ENCODE peak calls at places on chromosomes 16 and 17, in six cellular contexts. One of them, this sample, is unnamed.

GRCh38 chr17:67659028-67659427 is 58.7 kb upstream of the NOL11 start:
- DNase-seq in ascending aorta: no peak
- DNase-seq in heart right ventricle: no peak
- DNase-seq in HFF-Myc: no peak
- DNase-seq in Panc1: no peak
- DNase-seq in fibroblast of the aortic adventitia: no peak
- DNase-seq in this sample: no peak

GRCh38 chr17:28031174-28031573 is 11.3 kb upstream of the NLK start:
- DNase-seq in ascending aorta: no peak
- DNase-seq in heart right ventricle: no peak
- DNase-seq in HFF-Myc: no peak
- DNase-seq in Panc1: no peak
- DNase-seq in fibroblast of the aortic adventitia: no peak
- DNase-seq in this sample: no peak

GRCh38 chr17:73647767-73648542 is 3.7 kb upstream of the SDK2 start:
- DNase-seq in ascending aorta: no peak
- DNase-seq in heart right ventricle: no peak
- DNase-seq in HFF-Myc: no peak
- DNase-seq in Panc1: no peak
- DNase-seq in fibroblast of the aortic adventitia: no peak
- DNase-seq in this sample: no peak

GRCh38 chr16:11409398-11409797 is 64.1 kb downstream of the RMI2 start:
- DNase-seq in ascending aorta: no peak
- DNase-seq in heart right ventricle: no peak
- DNase-seq in HFF-Myc: peak
- DNase-seq in Panc1: no peak
- DNase-seq in fibroblast of the aortic adventitia: peak
- DNase-seq in this sample: no peak

GRCh38 chr17:1104222-1104621 is 75.6 kb downstream of the ABR start:
- DNase-seq in ascending aorta: no peak
- DNase-seq in heart right ventricle: peak
- DNase-seq in HFF-Myc: no peak
- DNase-seq in Panc1: no peak
- DNase-seq in fibroblast of the aortic adventitia: no peak
- DNase-seq in this sample: no peak

GRCh38 chr17:76235883-76236282 is 4.4 kb downstream of the RNF157 start:
- DNase-seq in ascending aorta: no peak
- DNase-seq in heart right ventricle: no peak
- DNase-seq in HFF-Myc: no peak
- DNase-seq in Panc1: no peak
- DNase-seq in fibroblast of the aortic adventitia: no peak
- DNase-seq in this sample: no peak

GRCh38 chr16:3101841-3102470 is 2.9 kb upstream of the ZSCAN10 start:
- DNase-seq in ascending aorta: no peak
- DNase-seq in heart right ventricle: peak
- DNase-seq in HFF-Myc: no peak
- DNase-seq in Panc1: no peak
- DNase-seq in fibroblast of the aortic adventitia: no peak
- DNase-seq in this sample: no peak

GRCh38 chr17:74854792-74855191 is 4.9 kb downstream of the GRIN2C start:
- DNase-seq in ascending aorta: no peak
- DNase-seq in heart right ventricle: no peak
- DNase-seq in HFF-Myc: no peak
- DNase-seq in Panc1: no peak
- DNase-seq in fibroblast of the aortic adventitia: no peak
- DNase-seq in this sample: no peak

GRCh38 chr17:57987582-57988300 is at the start of gene VEZF1:
- DNase-seq in ascending aorta: no peak
- DNase-seq in heart right ventricle: peak
- DNase-seq in HFF-Myc: no peak
- DNase-seq in Panc1: no peak
- DNase-seq in fibroblast of the aortic adventitia: peak
- DNase-seq in this sample: no peak

GRCh38 chr17:21167303-21167702 is 40.5 kb downstream of the DHRS7B start:
- DNase-seq in ascending aorta: no peak
- DNase-seq in heart right ventricle: no peak
- DNase-seq in HFF-Myc: no peak
- DNase-seq in Panc1: no peak
- DNase-seq in fibroblast of the aortic adventitia: peak
- DNase-seq in this sample: no peak

GRCh38 chr17:13888043-13888442 is 181.3 kb upstream of the COX10 start:
- DNase-seq in ascending aorta: no peak
- DNase-seq in heart right ventricle: peak
- DNase-seq in HFF-Myc: peak
- DNase-seq in Panc1: no peak
- DNase-seq in fibroblast of the aortic adventitia: peak
- DNase-seq in this sample: peak

GRCh38 chr16:19783363-19783762 is 65.3 kb downstream of the IQCK start:
- DNase-seq in ascending aorta: no peak
- DNase-seq in heart right ventricle: no peak
- DNase-seq in HFF-Myc: no peak
- DNase-seq in Panc1: no peak
- DNase-seq in fibroblast of the aortic adventitia: peak
- DNase-seq in this sample: no peak

GRCh38 chr17:78899361-78900260 is 3.4 kb downstream of the CEP295NL start:
- DNase-seq in ascending aorta: no peak
- DNase-seq in heart right ventricle: peak
- DNase-seq in HFF-Myc: no peak
- DNase-seq in Panc1: no peak
- DNase-seq in fibroblast of the aortic adventitia: peak
- DNase-seq in this sample: no peak

GRCh38 chr16:22948058-22948602 is 134.2 kb downstream of the HS3ST2 start:
- DNase-seq in ascending aorta: no peak
- DNase-seq in heart right ventricle: no peak
- DNase-seq in HFF-Myc: no peak
- DNase-seq in Panc1: no peak
- DNase-seq in fibroblast of the aortic adventitia: peak
- DNase-seq in this sample: no peak

GRCh38 chr16:82660078-82660645 is 33.4 kb downstream of the CDH13 start:
- DNase-seq in ascending aorta: no peak
- DNase-seq in heart right ventricle: no peak
- DNase-seq in HFF-Myc: no peak
- DNase-seq in Panc1: no peak
- DNase-seq in fibroblast of the aortic adventitia: peak
- DNase-seq in this sample: peak

GRCh38 chr16:31451681-31452351 is 7.5 kb upstream of the ARMC5 start:
- DNase-seq in ascending aorta: no peak
- DNase-seq in heart right ventricle: peak
- DNase-seq in HFF-Myc: no peak
- DNase-seq in Panc1: no peak
- DNase-seq in fibroblast of the aortic adventitia: peak
- DNase-seq in this sample: no peak

GRCh38 chr17:77493901-77494663 is 353.3 kb downstream of the SEC14L1 start:
- DNase-seq in ascending aorta: no peak
- DNase-seq in heart right ventricle: no peak
- DNase-seq in HFF-Myc: no peak
- DNase-seq in Panc1: no peak
- DNase-seq in fibroblast of the aortic adventitia: no peak
- DNase-seq in this sample: no peak

GRCh38 chr16:50879873-50880695 is 138.2 kb downstream of the CYLD start:
- DNase-seq in ascending aorta: no peak
- DNase-seq in heart right ventricle: no peak
- DNase-seq in HFF-Myc: no peak
- DNase-seq in Panc1: no peak
- DNase-seq in fibroblast of the aortic adventitia: no peak
- DNase-seq in this sample: no peak

GRCh38 chr17:2335726-2336214 is 487 bp downstream of the TSR1 start:
- DNase-seq in ascending aorta: no peak
- DNase-seq in heart right ventricle: no peak
- DNase-seq in HFF-Myc: no peak
- DNase-seq in Panc1: no peak
- DNase-seq in fibroblast of the aortic adventitia: no peak
- DNase-seq in this sample: no peak

GRCh38 chr17:17836818-17837379 is at the start of gene SREBF1:
- DNase-seq in ascending aorta: no peak
- DNase-seq in heart right ventricle: no peak
- DNase-seq in HFF-Myc: no peak
- DNase-seq in Panc1: no peak
- DNase-seq in fibroblast of the aortic adventitia: no peak
- DNase-seq in this sample: no peak

DNA sequence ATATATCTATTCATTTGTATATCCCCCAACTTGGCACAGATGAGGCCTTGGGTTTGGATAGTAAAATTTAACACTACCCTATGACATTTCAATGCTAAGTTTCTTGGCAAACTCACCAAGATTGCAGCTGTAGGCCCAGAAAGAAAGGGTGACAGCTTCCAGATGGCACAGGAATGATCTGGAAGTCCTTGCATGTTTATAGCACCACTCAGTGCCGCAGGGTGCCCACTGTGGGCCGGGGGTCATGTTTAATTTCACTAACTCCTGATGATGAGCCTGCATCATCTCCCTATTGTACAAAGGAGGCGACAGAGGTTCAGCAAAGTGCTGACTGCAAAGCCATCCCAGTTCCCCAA is 166.0 kb downstream of the XYLT1 start:
- DNase-seq in ascending aorta: no peak
- DNase-seq in heart right ventricle: no peak
- DNase-seq in HFF-Myc: no peak
- DNase-seq in Panc1: no peak
- DNase-seq in fibroblast of the aortic adventitia: no peak
- DNase-seq in this sample: no peak
- TF ChIP-seq CTCF in ascending aorta: no peak
- TF ChIP-seq CTCF in heart right ventricle: no peak
- TF ChIP-seq CTCF in HFF-Myc: no peak
- TF ChIP-seq CTCF in Panc1: no peak
- TF ChIP-seq CTCF in fibroblast of the aortic adventitia: peak
- TF ChIP-seq CTCF in this sample: no peak

DNA sequence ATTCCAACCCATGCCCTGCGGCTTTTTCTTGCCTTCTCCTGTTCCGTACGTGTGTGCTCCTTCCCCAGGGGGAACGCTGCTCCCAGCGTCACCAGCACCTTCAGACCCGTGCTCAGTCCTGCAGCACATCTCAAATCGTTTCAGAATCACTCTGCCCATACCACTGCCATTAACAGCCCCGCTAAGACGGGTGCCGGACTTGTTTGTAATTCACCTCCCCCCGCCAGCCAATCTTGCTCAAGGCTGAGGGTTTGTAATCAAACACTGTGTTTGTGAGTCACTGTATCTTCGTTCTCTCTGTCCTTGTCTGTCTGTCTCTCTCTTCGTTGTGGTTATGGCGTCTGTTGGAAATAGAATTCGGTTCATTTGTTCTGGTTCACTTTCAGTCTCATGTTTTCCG is 17.3 kb downstream of the CARD14 start:
- DNase-seq in ascending aorta: no peak
- DNase-seq in heart right ventricle: no peak
- DNase-seq in HFF-Myc: no peak
- DNase-seq in Panc1: no peak
- DNase-seq in fibroblast of the aortic adventitia: peak
- DNase-seq in this sample: no peak
- H3K4me3 ChIP-seq in ascending aorta: no peak
- H3K4me3 ChIP-seq in heart right ventricle: peak
- H3K4me3 ChIP-seq in HFF-Myc: no peak
- H3K4me3 ChIP-seq in Panc1: no peak
- H3K4me3 ChIP-seq in fibroblast of the aortic adventitia: peak
- H3K4me3 ChIP-seq in this sample: no peak

DNA sequence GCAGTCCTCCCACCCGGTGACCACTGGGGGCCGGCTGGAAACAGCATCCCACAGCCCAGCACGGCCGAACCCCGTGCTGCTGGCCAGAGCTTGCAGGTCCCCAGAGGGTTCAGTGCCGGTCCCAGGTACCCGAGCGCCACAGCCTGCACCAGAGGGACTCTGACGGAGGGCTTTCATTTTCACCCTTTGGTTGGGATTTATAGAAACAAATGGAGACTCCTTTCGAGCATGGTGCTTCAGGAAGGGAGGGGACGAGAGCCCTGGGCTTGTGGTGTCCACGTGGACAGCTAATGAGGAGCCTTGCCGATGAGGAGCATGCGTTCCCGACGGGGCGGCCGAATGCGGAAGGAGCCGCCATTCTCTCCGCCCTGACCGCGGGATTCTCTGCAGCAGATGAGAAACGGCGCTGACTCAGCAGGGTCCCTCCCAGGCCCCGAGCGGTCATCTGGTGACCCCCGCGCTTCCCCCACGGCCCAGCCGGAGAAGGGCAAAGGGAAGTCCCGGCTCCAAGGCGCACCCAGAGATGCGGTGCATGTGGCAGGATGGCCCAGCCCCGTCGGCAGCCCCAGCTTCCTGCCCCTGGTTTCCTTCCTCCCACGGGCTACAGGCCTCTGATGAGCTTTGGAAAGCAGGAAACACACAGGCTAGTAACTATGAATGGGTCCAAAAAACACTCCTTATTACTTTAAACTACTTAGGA is 9.8 kb downstream of the SLC38A10 start:
- DNase-seq in ascending aorta: peak
- DNase-seq in heart right ventricle: peak
- DNase-seq in HFF-Myc: no peak
- DNase-seq in Panc1: no peak
- DNase-seq in fibroblast of the aortic adventitia: peak
- DNase-seq in this sample: no peak
- TF ChIP-seq CTCF in ascending aorta: no peak
- TF ChIP-seq CTCF in heart right ventricle: no peak
- TF ChIP-seq CTCF in HFF-Myc: no peak
- TF ChIP-seq CTCF in Panc1: no peak
- TF ChIP-seq CTCF in fibroblast of the aortic adventitia: no peak
- TF ChIP-seq CTCF in this sample: no peak

GRCh38 chr17:10126554-10127493 is 71.6 kb downstream of the GAS7 start:
- DNase-seq in ascending aorta: no peak
- DNase-seq in heart right ventricle: no peak
- DNase-seq in HFF-Myc: no peak
- DNase-seq in Panc1: no peak
- DNase-seq in fibroblast of the aortic adventitia: peak
- DNase-seq in this sample: no peak
- H3K4me3 ChIP-seq in ascending aorta: no peak
- H3K4me3 ChIP-seq in heart right ventricle: no peak
- H3K4me3 ChIP-seq in HFF-Myc: no peak
- H3K4me3 ChIP-seq in Panc1: no peak
- H3K4me3 ChIP-seq in fibroblast of the aortic adventitia: no peak
- H3K4me3 ChIP-seq in this sample: no peak